ENCODE peak calls at places on chromosomes 13 and 19, in four cellular contexts. X is HCT116, H is K562, T is HepG2. N is an unnamed sample. For H3K4me1, the result is how much of the 10 kb centered on the place peaks cover.

GRCh38 chr13:59677966-59678814 is 485.5 kb downstream of the DIAPH3 start:
- DNase-seq in X (peak), T (peak), H (peak), N (no peak)

GRCh38 chr19:16435238-16435911 is 36.4 kb downstream of the EPS15L1 start:
- DNase-seq in H (peak), T (no peak), X (no peak), N (no peak)

GRCh38 chr13:23979361-23980159 is 82.3 kb upstream of the C1QTNF9B start:
- DNase-seq in X (no peak), T (peak), H (no peak), N (no peak)

GRCh38 chr19:52007805-52008557 is at the start of gene ZNF615:
- DNase-seq in H (peak), T (peak), X (peak), N (no peak)

GRCh38 chr13:102400619-102401125 is 1.2 kb downstream of the FGF14 start:
- DNase-seq in X (no peak), T (no peak), H (no peak), N (no peak)

GRCh38 chr13:106376411-106377112 is 158.9 kb downstream of the EFNB2 start:
- DNase-seq in H (no peak), X (peak), T (no peak), N (peak)

GRCh38 chr19:33472696-33473624 is 48.6 kb downstream of the PEPD start:
- DNase-seq in T (no peak), X (no peak), H (no peak), N (no peak)

GRCh38 chr19:44677019-44677809 is 5.9 kb downstream of the CEACAM19 start:
- DNase-seq in H (peak), X (peak), T (no peak), N (no peak)

GRCh38 chr13:111232191-111232590 is 88.3 kb upstream of the TEX29 start:
- DNase-seq in T (no peak), H (no peak), X (no peak), N (no peak)

GRCh38 chr13:109871018-109871370 is 84.6 kb upstream of the IRS2 start:
- DNase-seq in H (no peak), X (no peak), T (no peak), N (no peak)

GRCh38 chr19:52541608-52542007 is 14.1 kb downstream of the ZNF808 start:
- DNase-seq in H (no peak), X (no peak), T (no peak), N (no peak)

GRCh38 chr19:15673176-15673654 is 328 bp downstream of the CYP4F12 start:
- DNase-seq in T (peak), H (no peak), X (no peak), N (no peak)

GRCh38 chr13:96898212-96898611 is 96.1 kb downstream of the OXGR1 start:
- DNase-seq in T (no peak), H (no peak), X (no peak), N (no peak)

GRCh38 chr19:52646571-52647222 is 8.5 kb upstream of the ZNF83 start:
- DNase-seq in X (no peak), H (peak), T (no peak), N (no peak)

GRCh38 chr19:18364826-18365528 is 21.0 kb upstream of the GDF15 start:
- DNase-seq in X (peak), T (peak), H (peak), N (peak)

GRCh38 chr13:113454936-113455335 is 1.6 kb upstream of the ADPRHL1 start:
- DNase-seq in H (no peak), X (no peak), T (no peak), N (no peak)

GRCh38 chr13:71015021-71015420 is 852.0 kb downstream of the DACH1 start:
- DNase-seq in X (no peak), T (no peak), H (no peak), N (no peak)

GRCh38 chr13:78382481-78382880 is 220.9 kb downstream of the POU4F1 start:
- DNase-seq in X (no peak), T (no peak), H (no peak), N (no peak)

GRCh38 chr19:33502991-33503790 is 18.4 kb downstream of the PEPD start:
- DNase-seq in X (no peak), T (no peak), H (no peak), N (no peak)

GRCh38 chr13:102870677-102871415 is 25.0 kb downstream of the ERCC5 start:
- DNase-seq in T (peak), X (peak), H (peak), N (no peak)

GRCh38 chr19:47819841-47820244 is 1.9 kb upstream of the CRX start:
- DNase-seq in X (no peak), T (no peak), H (no peak), N (no peak)

GRCh38 chr19:55503447-55504251 is 15.4 kb downstream of the SSC5D start:
- DNase-seq in T (peak), H (peak), X (peak), N (peak)

GRCh38 chr19:19460258-19460731 is 54.8 kb downstream of the GATAD2A start:
- DNase-seq in H (no peak), X (no peak), T (no peak), N (no peak)

GRCh38 chr13:51733656-51734334 is 70.2 kb downstream of the DHRS12 start:
- DNase-seq in T (no peak), X (no peak), H (no peak), N (no peak)

GRCh38 chr19:11261902-11262839 is at the start of gene DOCK6:
- DNase-seq in X (no peak), T (no peak), H (peak), N (no peak)

GRCh38 chr19:50820549-50821247 is 2.9 kb downstream of the KLK1 start:
- DNase-seq in T (no peak), H (peak), X (no peak), N (no peak)

GRCh38 chr13:30421093-30422055 is 919 bp upstream of the UBE2L5 start:
- DNase-seq in T (no peak), X (no peak), H (peak), N (no peak)
- TF ChIP-seq SIN3A in T (no peak), X (no peak), H (no peak), N (no peak)

GRCh38 chr13:85728831-85729230 is 70.4 kb downstream of the SLITRK6 start:
- DNase-seq in H (no peak), X (no peak), T (no peak), N (no peak)
- TF ChIP-seq TCF7L2 in H (no peak), X (no peak), T (no peak), N (no peak)

GRCh38 chr13:98523455-98524102 is 53.3 kb downstream of the STK24 start:
- DNase-seq in H (no peak), X (no peak), T (no peak), N (no peak)
- H3K4me1 ChIP-seq in H (under half), X (under half), T (under half), N (under half)

DNA sequence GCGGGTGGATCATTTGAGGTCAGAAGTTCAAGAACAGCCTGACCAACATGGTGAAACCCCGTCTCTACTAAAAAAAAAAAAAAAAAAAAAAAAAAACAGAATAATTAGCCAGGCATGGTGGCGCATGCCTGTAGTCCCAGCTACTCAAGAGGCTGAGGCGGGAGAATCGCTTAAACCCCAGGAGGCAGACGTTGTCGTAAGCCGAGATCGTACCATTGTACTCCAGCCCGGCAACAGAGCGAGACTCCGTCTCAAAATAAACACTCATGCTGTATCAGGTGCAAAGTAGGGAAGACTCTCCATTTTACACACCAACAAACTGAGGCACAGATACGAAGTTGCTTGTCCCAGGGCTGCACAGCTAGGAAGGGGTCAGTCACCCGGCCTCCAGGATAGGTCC is 15.6 kb downstream of the TLE6 start:
- DNase-seq in X (no peak), T (no peak), H (no peak), N (no peak)
- TF ChIP-seq SIN3A in X (no peak), T (no peak), H (no peak), N (no peak)

DNA sequence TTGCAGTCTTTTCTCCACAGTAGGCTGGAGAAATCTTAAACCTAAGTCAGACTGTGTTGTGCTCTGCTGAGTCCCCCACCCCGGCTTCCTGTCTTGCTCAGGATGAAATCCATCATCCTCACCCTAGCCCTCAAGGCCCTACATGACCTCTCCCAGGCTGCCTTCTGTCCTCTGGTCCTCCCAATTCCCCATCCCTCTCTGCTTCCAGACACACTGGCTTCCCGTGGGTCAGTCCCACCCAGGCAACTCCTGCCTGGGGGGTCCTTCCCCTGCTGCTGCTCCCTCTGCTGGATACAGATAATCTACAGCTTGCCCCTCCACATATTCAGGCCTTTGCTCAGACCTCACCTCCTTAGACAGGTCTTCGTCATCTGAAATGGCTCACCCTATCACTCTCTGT is 18.4 kb upstream of the CBY2 start:
- DNase-seq in X (no peak), H (peak), T (no peak), N (no peak)
- TF ChIP-seq TCF7L2 in X (no peak), H (no peak), T (no peak), N (no peak)

GRCh38 chr13:72463561-72463960 is 263.9 kb downstream of the MZT1 start:
- DNase-seq in X (no peak), H (no peak), T (no peak), N (no peak)

GRCh38 chr13:72457151-72457550 is 270.3 kb downstream of the MZT1 start:
- DNase-seq in H (no peak), X (no peak), T (no peak), N (no peak)

GRCh38 chr13:72456486-72456885 is 270.9 kb downstream of the MZT1 start:
- DNase-seq in T (no peak), H (no peak), X (no peak), N (no peak)

GRCh38 chr13:72462726-72463125 is 264.7 kb downstream of the MZT1 start:
- DNase-seq in H (no peak), X (no peak), T (no peak), N (no peak)

DNA sequence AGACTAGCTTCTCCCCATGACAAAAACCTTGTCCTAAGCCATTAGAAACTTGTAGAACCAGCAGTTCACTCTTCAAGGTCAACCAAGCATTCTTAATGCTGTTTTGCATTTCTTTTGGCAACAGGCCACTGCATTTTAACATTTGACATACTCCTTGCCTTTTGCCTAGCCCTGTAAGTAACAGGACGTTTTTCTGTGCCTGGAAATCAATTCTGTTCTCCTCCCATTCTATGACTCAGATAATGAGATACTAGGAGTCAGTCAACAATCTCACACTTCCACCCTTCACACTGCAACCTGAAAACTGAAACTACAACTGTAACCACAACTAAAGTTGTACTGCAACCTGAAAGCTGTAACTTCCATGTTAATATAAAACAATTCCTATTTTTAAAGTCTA is 268.7 kb downstream of the MZT1 start:
- DNase-seq in X (no peak), T (no peak), H (no peak), N (no peak)
- H3K4me1 ChIP-seq in X (under half), T (under half), H (under half), N (under half)

GRCh38 chr13:94346261-94347019 is 133.0 kb downstream of the DCT start:
- DNase-seq in T (no peak), H (no peak), X (no peak), N (no peak)

GRCh38 chr13:94345374-94346195 is 133.9 kb downstream of the DCT start:
- DNase-seq in X (no peak), H (no peak), T (peak), N (no peak)

GRCh38 chr13:94352057-94352456 is 127.4 kb downstream of the DCT start:
- DNase-seq in X (no peak), H (no peak), T (no peak), N (no peak)

GRCh38 chr13:94351292-94352000 is 128.0 kb downstream of the DCT start:
- DNase-seq in T (no peak), X (no peak), H (no peak), N (no peak)
- TF ChIP-seq SIN3A in T (no peak), X (no peak), H (no peak), N (no peak)

GRCh38 chr19:56603829-56604228 is 8.7 kb downstream of the ZNF71 start:
- DNase-seq in H (no peak), T (no peak), X (no peak), N (no peak)
- TF ChIP-seq TCF7L2 in H (no peak), T (no peak), X (no peak), N (no peak)